ENCODE peak calls at places on chromosomes 12 and 14, in four cellular contexts. One of them, this sample, is unnamed.
A peak's percentile ranks its signal among the peaks of the same experiment; 100 is the strongest.

GRCh38 chr14:101077511-101078074 is 174.1 kb upstream of the RTL1 start:
- DNase-seq in H1: no peak
- DNase-seq in H9: peak; percentile 88
- DNase-seq in trophoblast cell: no peak
- DNase-seq in this sample: peak; percentile 87

GRCh38 chr12:19739195-19739776 is 300.0 kb downstream of the AEBP2 start:
- DNase-seq in H1: no peak
- DNase-seq in H9: no peak
- DNase-seq in trophoblast cell: peak; percentile 36
- DNase-seq in this sample: peak; percentile 54

GRCh38 chr14:60134702-60135101 is 30.5 kb downstream of the DHRS7 start:
- DNase-seq in H1: no peak
- DNase-seq in H9: no peak
- DNase-seq in trophoblast cell: no peak
- DNase-seq in this sample: no peak

GRCh38 chr12:89475203-89475990 is 49.2 kb downstream of the GALNT4 start:
- DNase-seq in H1: no peak
- DNase-seq in H9: no peak
- DNase-seq in trophoblast cell: no peak
- DNase-seq in this sample: no peak

GRCh38 chr12:92272301-92272964 is 126.8 kb upstream of the BTG1 start:
- DNase-seq in H1: no peak
- DNase-seq in H9: peak; percentile 43
- DNase-seq in trophoblast cell: no peak
- DNase-seq in this sample: peak; percentile 21

GRCh38 chr12:49905718-49906314 is 2.1 kb upstream of the FAIM2 start:
- DNase-seq in H1: no peak
- DNase-seq in H9: no peak
- DNase-seq in trophoblast cell: no peak
- DNase-seq in this sample: no peak

GRCh38 chr12:104063712-104064030 is 660 bp upstream of the HCFC2 start:
- DNase-seq in H1: no peak
- DNase-seq in H9: no peak
- DNase-seq in trophoblast cell: peak; percentile 2
- DNase-seq in this sample: no peak

GRCh38 chr14:105159344-105159743 is 9.2 kb downstream of the JAG2 start:
- DNase-seq in H1: no peak
- DNase-seq in H9: no peak
- DNase-seq in trophoblast cell: no peak
- DNase-seq in this sample: no peak

GRCh38 chr12:26799741-26800140 is 33.3 kb downstream of the ITPR2 start:
- DNase-seq in H1: no peak
- DNase-seq in H9: no peak
- DNase-seq in trophoblast cell: no peak
- DNase-seq in this sample: no peak

GRCh38 chr12:27539191-27539631 is 15.2 kb downstream of the PPFIBP1 start:
- DNase-seq in H1: no peak
- DNase-seq in H9: no peak
- DNase-seq in trophoblast cell: no peak
- DNase-seq in this sample: peak; percentile 57

GRCh38 chr12:57990241-57990883 is 49.0 kb downstream of the ATP23 start:
- DNase-seq in H1: no peak
- DNase-seq in H9: no peak
- DNase-seq in trophoblast cell: no peak
- DNase-seq in this sample: no peak

GRCh38 chr14:69657961-69658360 is 46.6 kb downstream of the SUSD6 start:
- DNase-seq in H1: no peak
- DNase-seq in H9: peak; percentile 46
- DNase-seq in trophoblast cell: no peak
- DNase-seq in this sample: peak; percentile 48

GRCh38 chr12:103884316-103884715 is 43.3 kb upstream of the NT5DC3 start:
- DNase-seq in H1: no peak
- DNase-seq in H9: no peak
- DNase-seq in trophoblast cell: no peak
- DNase-seq in this sample: peak; percentile 26

GRCh38 chr14:75628816-75629215 is 31.9 kb downstream of the ERG28 start:
- DNase-seq in H1: no peak
- DNase-seq in H9: no peak
- DNase-seq in trophoblast cell: no peak
- DNase-seq in this sample: no peak

GRCh38 chr14:73865536-73866113 is 14.0 kb downstream of the PTGR2 start:
- DNase-seq in H1: no peak
- DNase-seq in H9: no peak
- DNase-seq in trophoblast cell: no peak
- DNase-seq in this sample: no peak

GRCh38 chr12:53221203-53222076 is 10.6 kb downstream of the RARG start:
- DNase-seq in H1: peak; percentile 90
- DNase-seq in H9: peak; percentile 93
- DNase-seq in trophoblast cell: peak; percentile 47
- DNase-seq in this sample: peak; percentile 82

GRCh38 chr12:50453872-50454271 is 50.9 kb upstream of the DIP2B start:
- DNase-seq in H1: no peak
- DNase-seq in H9: no peak
- DNase-seq in trophoblast cell: no peak
- DNase-seq in this sample: no peak

GRCh38 chr14:76782885-76783566 is 21.8 kb downstream of the VASH1 start:
- DNase-seq in H1: peak; percentile 29
- DNase-seq in H9: peak; percentile 22
- DNase-seq in trophoblast cell: no peak
- DNase-seq in this sample: peak; percentile 67
- H3K18ac ChIP-seq in H1: no peak overlapping the region
- H3K18ac ChIP-seq in H9: no peak overlapping the region
- H3K18ac ChIP-seq in trophoblast cell: no peak overlapping the region
- H3K18ac ChIP-seq in this sample: no peak overlapping the region

GRCh38 chr12:90622431-90622830 is 332.5 kb downstream of the CCER1 start:
- DNase-seq in H1: no peak
- DNase-seq in H9: no peak
- DNase-seq in trophoblast cell: peak; percentile 9
- DNase-seq in this sample: peak; percentile 7

GRCh38 chr12:90631581-90631980 is 323.4 kb downstream of the CCER1 start:
- DNase-seq in H1: no peak
- DNase-seq in H9: no peak
- DNase-seq in trophoblast cell: no peak
- DNase-seq in this sample: no peak

GRCh38 chr12:90628213-90628612 is 326.8 kb downstream of the CCER1 start:
- DNase-seq in H1: no peak
- DNase-seq in H9: no peak
- DNase-seq in trophoblast cell: no peak
- DNase-seq in this sample: no peak

GRCh38 chr12:90630006-90630405 is 325.0 kb downstream of the CCER1 start:
- DNase-seq in H1: no peak
- DNase-seq in H9: no peak
- DNase-seq in trophoblast cell: no peak
- DNase-seq in this sample: no peak

GRCh38 chr12:90627180-90627896 is 327.6 kb downstream of the CCER1 start:
- DNase-seq in H1: no peak
- DNase-seq in H9: no peak
- DNase-seq in trophoblast cell: no peak
- DNase-seq in this sample: no peak
- H2AK5ac ChIP-seq in H1: no peak overlapping the region
- H2AK5ac ChIP-seq in H9: no peak overlapping the region
- H2AK5ac ChIP-seq in trophoblast cell: no peak overlapping the region
- H2AK5ac ChIP-seq in this sample: no peak overlapping the region

DNA sequence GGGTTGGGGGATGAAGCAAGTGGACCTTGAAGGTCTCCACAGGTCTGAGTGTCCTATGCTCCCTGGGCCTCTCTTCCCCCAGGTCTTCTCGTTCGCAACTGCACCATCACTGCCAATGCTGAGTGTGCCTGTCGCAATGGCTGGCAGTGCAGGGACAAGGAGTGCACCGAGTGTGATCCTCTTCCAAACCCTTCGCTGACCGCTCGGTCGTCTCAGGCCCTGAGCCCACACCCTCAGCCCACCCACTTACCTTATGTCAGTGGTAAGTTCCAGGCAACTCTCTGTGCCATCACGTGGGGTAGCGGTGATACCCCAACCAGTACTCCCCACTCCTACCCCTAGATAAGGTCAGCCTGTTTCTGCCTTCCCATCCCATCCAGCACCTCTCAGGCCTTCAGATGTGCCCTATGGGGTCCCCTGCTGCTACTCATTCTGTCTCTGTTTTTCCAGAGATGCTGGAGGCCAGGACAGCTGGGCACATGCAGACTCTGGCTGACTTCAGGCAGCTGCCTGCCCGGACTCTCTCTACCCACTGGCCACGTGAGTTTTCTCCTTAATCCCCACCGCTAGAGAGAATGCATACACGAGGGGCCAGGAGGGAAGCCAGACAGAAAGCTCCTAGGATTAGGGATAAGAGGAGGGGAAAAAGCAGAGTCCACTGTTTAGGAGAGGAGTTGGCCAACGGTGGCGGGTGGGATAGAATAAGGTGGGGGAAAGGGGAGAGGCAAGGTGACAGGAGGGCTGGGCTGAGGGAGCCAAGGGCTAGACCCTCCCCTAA is 1.6 kb upstream of the TAPBPL start:
- DNase-seq in H1: no peak
- DNase-seq in H9: no peak
- DNase-seq in trophoblast cell: no peak
- DNase-seq in this sample: no peak
- H3K79me2 ChIP-seq in H1: no peaks in the 10 kb centered on the region
- H3K79me2 ChIP-seq in H9: no peaks in the 10 kb centered on the region
- H3K79me2 ChIP-seq in trophoblast cell: no peaks in the 10 kb centered on the region
- H3K79me2 ChIP-seq in this sample: no peaks in the 10 kb centered on the region

GRCh38 chr12:105559292-105559691 is 228.8 kb downstream of the C12orf75 start:
- DNase-seq in H1: no peak
- DNase-seq in H9: no peak
- DNase-seq in trophoblast cell: no peak
- DNase-seq in this sample: no peak

GRCh38 chr12:105562727-105563072 is 232.2 kb downstream of the C12orf75 start:
- DNase-seq in H1: no peak
- DNase-seq in H9: no peak
- DNase-seq in trophoblast cell: no peak
- DNase-seq in this sample: no peak

GRCh38 chr12:105567061-105567460 is 236.6 kb downstream of the C12orf75 start:
- DNase-seq in H1: no peak
- DNase-seq in H9: no peak
- DNase-seq in trophoblast cell: no peak
- DNase-seq in this sample: no peak

GRCh38 chr12:105561981-105562726 is 231.7 kb downstream of the C12orf75 start:
- DNase-seq in H1: no peak
- DNase-seq in H9: peak; percentile 68
- DNase-seq in trophoblast cell: no peak
- DNase-seq in this sample: peak; percentile 78
- H3K18ac ChIP-seq in H1: no peak overlapping the region
- H3K18ac ChIP-seq in H9: no peak overlapping the region
- H3K18ac ChIP-seq in trophoblast cell: no peak overlapping the region
- H3K18ac ChIP-seq in this sample: peak overlapping the region; percentile 21

GRCh38 chr12:119159844-119160243 is 18.9 kb upstream of the HSPB8 start:
- DNase-seq in H1: no peak
- DNase-seq in H9: no peak
- DNase-seq in trophoblast cell: no peak
- DNase-seq in this sample: no peak

GRCh38 chr12:119154435-119154818 is 24.3 kb upstream of the HSPB8 start:
- DNase-seq in H1: peak; percentile 98
- DNase-seq in H9: peak; percentile 97
- DNase-seq in trophoblast cell: peak; percentile 47
- DNase-seq in this sample: peak; percentile 97

GRCh38 chr12:119156401-119156800 is 22.3 kb upstream of the HSPB8 start:
- DNase-seq in H1: peak; percentile 87
- DNase-seq in H9: peak; percentile 98
- DNase-seq in trophoblast cell: no peak
- DNase-seq in this sample: peak; percentile 84

GRCh38 chr12:119157528-119157927 is 21.2 kb upstream of the HSPB8 start:
- DNase-seq in H1: no peak
- DNase-seq in H9: no peak
- DNase-seq in trophoblast cell: no peak
- DNase-seq in this sample: no peak

GRCh38 chr12:119158004-119158776 is 20.5 kb upstream of the HSPB8 start:
- DNase-seq in H1: no peak
- DNase-seq in H9: no peak
- DNase-seq in trophoblast cell: no peak
- DNase-seq in this sample: no peak
- H2AK5ac ChIP-seq in H1: no peak overlapping the region
- H2AK5ac ChIP-seq in H9: no peak overlapping the region
- H2AK5ac ChIP-seq in trophoblast cell: no peak overlapping the region
- H2AK5ac ChIP-seq in this sample: no peak overlapping the region